ENCODE peak calls at places on chromosomes 4 and X, in six cellular contexts. B is fibroblast of lung, P is left lung, G is RWPE2, D is GM06990, F is mammary epithelial cell. K is an unnamed sample. For H3K36me3, the result is how much of the 10 kb centered on the place peaks cover.

GRCh38 chrX:139949703-139950102 is 15.6 kb downstream of the CXorf66 start:
- DNase-seq in G (no peak), D (no peak), P (no peak), B (no peak), F (no peak), K (no peak)

GRCh38 chr4:44326716-44327115 is 121.9 kb downstream of the KCTD8 start:
- DNase-seq in D (no peak), G (no peak), F (no peak), P (no peak), B (peak), K (no peak)

GRCh38 chr4:132593717-132594400 is 555.2 kb upstream of the PCDH10 start:
- DNase-seq in B (peak), G (no peak), D (no peak), P (no peak), F (peak), K (no peak)

GRCh38 chrX:70979136-70979762 is 48.4 kb upstream of the SLC7A3 start:
- DNase-seq in P (no peak), D (no peak), G (no peak), F (peak), B (peak), K (no peak)

GRCh38 chrX:149120459-149120858 is 384.6 kb downstream of the IDS start:
- DNase-seq in G (no peak), D (no peak), P (no peak), B (no peak), F (no peak), K (no peak)

GRCh38 chr4:20137176-20137575 is 114.5 kb upstream of the SLIT2 start:
- DNase-seq in D (no peak), P (no peak), G (no peak), F (no peak), B (peak), K (no peak)

GRCh38 chr4:159075531-159075932 is 27.3 kb upstream of the RAPGEF2 start:
- DNase-seq in D (no peak), P (no peak), G (no peak), B (no peak), F (peak), K (no peak)

GRCh38 chr4:121156822-121157769 is 7.0 kb downstream of the TNIP3 start:
- DNase-seq in P (peak), D (peak), B (peak), G (no peak), F (no peak), K (peak)

GRCh38 chrX:8868906-8869305 is 67.7 kb upstream of the FAM9A start:
- DNase-seq in B (peak), D (no peak), G (no peak), F (peak), P (no peak), K (no peak)

GRCh38 chr4:23163649-23164436 is 471.1 kb downstream of the GBA3 start:
- DNase-seq in P (no peak), G (no peak), F (peak), D (no peak), B (peak), K (no peak)

GRCh38 chr4:140343303-140343702 is 30.1 kb upstream of the SCOC start:
- DNase-seq in D (no peak), G (peak), F (peak), B (peak), P (peak), K (peak)

GRCh38 chr4:6885953-6886557 is 23.6 kb upstream of the TBC1D14 start:
- DNase-seq in P (peak), B (peak), G (no peak), F (peak), D (no peak), K (peak)

GRCh38 chrX:125131146-125131545 is 188.5 kb upstream of the TEX13C start:
- DNase-seq in P (no peak), G (no peak), D (no peak), F (peak), B (no peak), K (no peak)

GRCh38 chrX:120223374-120223773 is 27.2 kb upstream of the ZBTB33 start:
- DNase-seq in D (no peak), B (no peak), G (no peak), P (no peak), F (no peak), K (no peak)

GRCh38 chr4:36573441-36573840 is 292.0 kb downstream of the DTHD1 start:
- DNase-seq in P (no peak), B (no peak), G (no peak), F (no peak), D (no peak), K (no peak)

GRCh38 chr4:56990109-56990508 is 11.4 kb downstream of the POLR2B start:
- DNase-seq in B (peak), F (no peak), P (no peak), G (no peak), D (no peak), K (no peak)

GRCh38 chr4:104064650-104065577 is 345.1 kb upstream of the TACR3 start:
- DNase-seq in P (peak), B (peak), D (no peak), F (peak), G (no peak), K (peak)

GRCh38 chrX:133926809-133927208 is 58.6 kb downstream of the GPC3 start:
- DNase-seq in F (no peak), D (no peak), G (no peak), B (no peak), P (no peak), K (no peak)

GRCh38 chr4:84258905-84259830 is 239.9 kb downstream of the NKX6-1 start:
- DNase-seq in G (no peak), B (peak), F (peak), D (peak), P (no peak), K (no peak)

GRCh38 chr4:98744372-98745150 is 86.2 kb upstream of the TSPAN5 start:
- DNase-seq in D (no peak), F (no peak), P (no peak), G (no peak), B (no peak), K (no peak)

GRCh38 chrX:140504371-140505324 is at the start of gene SOX3:
- DNase-seq in B (no peak), P (no peak), D (no peak), F (no peak), G (no peak), K (no peak)

GRCh38 chr4:182023469-182023868 is 219.7 kb upstream of the TENM3 start:
- DNase-seq in P (no peak), F (no peak), B (no peak), G (no peak), D (no peak), K (no peak)

GRCh38 chr4:101784957-101785356 is 5.6 kb upstream of the BANK1 start:
- DNase-seq in P (no peak), D (no peak), F (no peak), B (no peak), G (no peak), K (no peak)
- H3K36me3 ChIP-seq in P (under half), D (under half), F (under half), B (under half), G (under half), K (under half)

GRCh38 chr4:54317690-54318089 is 88.6 kb downstream of the PDGFRA start:
- DNase-seq in P (no peak), B (no peak), D (no peak), F (no peak), G (no peak), K (no peak)

GRCh38 chr4:54315561-54315960 is 86.5 kb downstream of the PDGFRA start:
- DNase-seq in G (no peak), D (peak), P (no peak), F (no peak), B (no peak), K (no peak)

GRCh38 chr4:54316139-54316538 is 87.0 kb downstream of the PDGFRA start:
- DNase-seq in D (no peak), G (no peak), B (no peak), P (no peak), F (no peak), K (no peak)

GRCh38 chr4:54320826-54321320 is 91.8 kb downstream of the PDGFRA start:
- DNase-seq in D (no peak), G (no peak), F (peak), P (no peak), B (no peak), K (no peak)

DNA sequence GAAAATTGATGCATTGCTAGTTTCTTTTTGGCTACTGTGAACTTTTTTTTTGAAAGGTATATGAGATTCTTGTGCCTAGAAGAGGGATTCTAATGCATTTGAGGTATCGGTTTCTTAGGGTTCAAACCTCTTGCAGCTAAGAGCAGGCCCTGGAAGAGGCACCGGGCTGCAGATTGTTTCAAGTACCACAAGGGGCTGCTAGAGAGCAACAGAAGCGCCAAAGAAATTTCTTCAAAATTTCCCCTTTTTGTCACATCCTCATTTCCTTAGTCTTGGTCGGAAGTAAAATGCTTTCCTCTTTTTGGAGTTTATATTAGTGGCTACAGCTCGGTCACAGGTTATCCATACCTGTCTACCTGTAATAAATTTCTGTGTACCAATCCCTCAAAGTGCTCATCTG is 89.8 kb downstream of the PDGFRA start:
- DNase-seq in P (no peak), G (no peak), F (peak), D (no peak), B (peak), K (no peak)
- TF ChIP-seq CTCF in P (peak), G (peak), F (peak), D (peak), B (peak), K (peak)

GRCh38 chr4:46927201-46927600 is 18.2 kb upstream of the COX7B2 start:
- DNase-seq in D (no peak), G (no peak), B (no peak), F (no peak), P (no peak), K (no peak)
- H3K36me3 ChIP-seq in D (under half), G (under half), B (under half), F (under half), P (under half), K (under half)

GRCh38 chr4:114807759-114808404 is 209.3 kb downstream of the UGT8 start:
- DNase-seq in B (peak), G (no peak), F (peak), P (no peak), D (peak), K (no peak)
- TF ChIP-seq CTCF in B (peak), G (peak), F (peak), P (peak), D (peak), K (peak)